ENCODE peak calls at places on chromosomes 12 and 14, in eight cellular contexts. One of them, this sample, is unnamed.

GRCh38 chr12:50764116-50764860 is 387 bp downstream of the ATF1 start:
- DNase-seq in HFFc6: peak; percentile 28
- DNase-seq in NCI-H345: peak; percentile 66
- DNase-seq in left ventricle myocardium inferior: no peak
- DNase-seq in CD4-positive, alpha-beta memory T cell: peak; percentile 91
- DNase-seq in fibroblast of pulmonary artery: peak; percentile 40
- DNase-seq in mesothelial cell of epicardium: peak; percentile 67
- DNase-seq in B cell: peak; percentile 76
- DNase-seq in this sample: peak; percentile 58

GRCh38 chr14:96944297-96944696 is 147.1 kb downstream of the VRK1 start:
- DNase-seq in left ventricle myocardium inferior: no peak
- DNase-seq in HFFc6: no peak
- DNase-seq in B cell: no peak
- DNase-seq in mesothelial cell of epicardium: no peak
- DNase-seq in fibroblast of pulmonary artery: no peak
- DNase-seq in NCI-H345: no peak
- DNase-seq in CD4-positive, alpha-beta memory T cell: no peak
- DNase-seq in this sample: no peak

GRCh38 chr12:14417717-14418116 is 52.2 kb downstream of the ATF7IP start:
- DNase-seq in mesothelial cell of epicardium: peak; percentile 47
- DNase-seq in B cell: peak; percentile 53
- DNase-seq in HFFc6: peak; percentile 85
- DNase-seq in left ventricle myocardium inferior: peak; percentile 43
- DNase-seq in fibroblast of pulmonary artery: peak; percentile 94
- DNase-seq in CD4-positive, alpha-beta memory T cell: peak; percentile 86
- DNase-seq in NCI-H345: no peak
- DNase-seq in this sample: peak; percentile 67

GRCh38 chr12:112126000-112126431 is 656 bp downstream of the TRAFD1 start:
- DNase-seq in B cell: no peak
- DNase-seq in mesothelial cell of epicardium: no peak
- DNase-seq in HFFc6: no peak
- DNase-seq in left ventricle myocardium inferior: no peak
- DNase-seq in CD4-positive, alpha-beta memory T cell: no peak
- DNase-seq in NCI-H345: no peak
- DNase-seq in fibroblast of pulmonary artery: no peak
- DNase-seq in this sample: no peak

GRCh38 chr14:59566281-59566680 is 10.3 kb downstream of the CCDC175 start:
- DNase-seq in left ventricle myocardium inferior: no peak
- DNase-seq in CD4-positive, alpha-beta memory T cell: no peak
- DNase-seq in mesothelial cell of epicardium: no peak
- DNase-seq in HFFc6: no peak
- DNase-seq in NCI-H345: no peak
- DNase-seq in B cell: no peak
- DNase-seq in fibroblast of pulmonary artery: no peak
- DNase-seq in this sample: no peak

GRCh38 chr12:64610092-64610659 is at the start of gene RASSF3:
- DNase-seq in CD4-positive, alpha-beta memory T cell: peak; percentile 79
- DNase-seq in NCI-H345: peak; percentile 68
- DNase-seq in left ventricle myocardium inferior: peak; percentile 77
- DNase-seq in mesothelial cell of epicardium: peak; percentile 65
- DNase-seq in fibroblast of pulmonary artery: peak; percentile 70
- DNase-seq in B cell: peak; percentile 67
- DNase-seq in HFFc6: peak; percentile 5
- DNase-seq in this sample: peak; percentile 82

GRCh38 chr12:94202245-94203180 is 54.1 kb downstream of the PLXNC1 start:
- DNase-seq in HFFc6: no peak
- DNase-seq in left ventricle myocardium inferior: no peak
- DNase-seq in NCI-H345: peak; percentile 73
- DNase-seq in fibroblast of pulmonary artery: no peak
- DNase-seq in CD4-positive, alpha-beta memory T cell: no peak
- DNase-seq in mesothelial cell of epicardium: no peak
- DNase-seq in B cell: no peak
- DNase-seq in this sample: no peak

GRCh38 chr12:121825041-121825523 is 21.3 kb downstream of the SETD1B start:
- DNase-seq in left ventricle myocardium inferior: no peak
- DNase-seq in HFFc6: no peak
- DNase-seq in B cell: no peak
- DNase-seq in CD4-positive, alpha-beta memory T cell: no peak
- DNase-seq in NCI-H345: no peak
- DNase-seq in mesothelial cell of epicardium: no peak
- DNase-seq in fibroblast of pulmonary artery: no peak
- DNase-seq in this sample: no peak

GRCh38 chr14:69620211-69620611 is 8.8 kb downstream of the SUSD6 start:
- DNase-seq in B cell: no peak
- DNase-seq in NCI-H345: no peak
- DNase-seq in mesothelial cell of epicardium: no peak
- DNase-seq in HFFc6: no peak
- DNase-seq in left ventricle myocardium inferior: no peak
- DNase-seq in fibroblast of pulmonary artery: no peak
- DNase-seq in CD4-positive, alpha-beta memory T cell: no peak
- DNase-seq in this sample: no peak

GRCh38 chr12:15562263-15562662 is 226.9 kb downstream of the EPS8 start:
- DNase-seq in mesothelial cell of epicardium: no peak
- DNase-seq in NCI-H345: no peak
- DNase-seq in left ventricle myocardium inferior: no peak
- DNase-seq in CD4-positive, alpha-beta memory T cell: no peak
- DNase-seq in fibroblast of pulmonary artery: no peak
- DNase-seq in B cell: no peak
- DNase-seq in HFFc6: no peak
- DNase-seq in this sample: no peak

GRCh38 chr14:57089901-57090300 is 178.8 kb downstream of the EXOC5 start:
- DNase-seq in CD4-positive, alpha-beta memory T cell: no peak
- DNase-seq in left ventricle myocardium inferior: no peak
- DNase-seq in fibroblast of pulmonary artery: no peak
- DNase-seq in B cell: no peak
- DNase-seq in NCI-H345: no peak
- DNase-seq in mesothelial cell of epicardium: no peak
- DNase-seq in HFFc6: no peak
- DNase-seq in this sample: no peak

GRCh38 chr14:105102893-105103292 is 37.7 kb upstream of the GPR132 start:
- DNase-seq in fibroblast of pulmonary artery: no peak
- DNase-seq in mesothelial cell of epicardium: no peak
- DNase-seq in B cell: no peak
- DNase-seq in HFFc6: no peak
- DNase-seq in left ventricle myocardium inferior: no peak
- DNase-seq in NCI-H345: no peak
- DNase-seq in CD4-positive, alpha-beta memory T cell: no peak
- DNase-seq in this sample: no peak

GRCh38 chr12:77591959-77592358 is 238.7 kb upstream of the NAV3 start:
- DNase-seq in HFFc6: no peak
- DNase-seq in left ventricle myocardium inferior: no peak
- DNase-seq in fibroblast of pulmonary artery: no peak
- DNase-seq in CD4-positive, alpha-beta memory T cell: peak; percentile 16
- DNase-seq in NCI-H345: peak; percentile 41
- DNase-seq in mesothelial cell of epicardium: no peak
- DNase-seq in B cell: no peak
- DNase-seq in this sample: no peak

GRCh38 chr12:818733-819132 is 66.4 kb downstream of the WNK1 start:
- DNase-seq in NCI-H345: no peak
- DNase-seq in mesothelial cell of epicardium: no peak
- DNase-seq in CD4-positive, alpha-beta memory T cell: no peak
- DNase-seq in B cell: no peak
- DNase-seq in fibroblast of pulmonary artery: peak; percentile 21
- DNase-seq in left ventricle myocardium inferior: no peak
- DNase-seq in HFFc6: no peak
- DNase-seq in this sample: no peak

This sample was measured in stomach.